ENCODE peak calls at places on chromosomes 16 and 17, in nine cellular contexts. G, D, P, K, M, S, I, R and X are unnamed samples.

GRCh38 chr17:14926526-14927122 is 338.5 kb downstream of the PMP22 start:
- DNase-seq in M (no peak), I (no peak), D (no peak), S (no peak), P (no peak), K (peak; percentile 24), R (peak; percentile 71), G (peak; percentile 74), X (peak; percentile 52)

GRCh38 chr17:35514561-35514960 is 22.9 kb downstream of the SLFN12L start:
- DNase-seq in K (no peak), M (no peak), I (no peak), P (no peak), G (no peak), S (no peak), R (peak; percentile 42), D (no peak), X (no peak)

GRCh38 chr16:68388124-68388523 is 60.2 kb downstream of the SMPD3 start:
- DNase-seq in I (no peak), D (no peak), S (no peak), R (no peak), K (no peak), P (no peak), G (no peak), M (no peak), X (no peak)

GRCh38 chr17:64202683-64203430 is 60.2 kb downstream of the TEX2 start:
- DNase-seq in G (peak; percentile 72), M (peak; percentile 41), R (peak; percentile 78), S (no peak), I (no peak), P (peak; percentile 72), K (no peak), D (peak; percentile 43), X (no peak)

GRCh38 chr17:41211845-41212466 is 14.5 kb upstream of the KRTAP9-2 start:
- DNase-seq in I (no peak), G (no peak), R (peak; percentile 29), S (no peak), M (no peak), D (no peak), K (no peak), P (no peak), X (no peak)

GRCh38 chr17:77528516-77529327 is 388.0 kb downstream of the SEC14L1 start:
- DNase-seq in I (peak; percentile 42), K (no peak), D (peak; percentile 55), M (no peak), R (peak; percentile 53), S (no peak), G (no peak), P (no peak), X (no peak)

GRCh38 chr17:80849119-80849518 is 142.5 kb upstream of the CHMP6 start:
- DNase-seq in I (no peak), D (no peak), K (no peak), G (no peak), R (no peak), M (no peak), P (no peak), S (no peak), X (no peak)

GRCh38 chr16:85082553-85083050 is 29.7 kb downstream of the CIBAR2 start:
- DNase-seq in M (no peak), G (no peak), K (no peak), D (no peak), R (no peak), I (no peak), S (no peak), P (no peak), X (no peak)

GRCh38 chr17:27322690-27323508 is 29.0 kb downstream of the WSB1 start:
- DNase-seq in I (no peak), M (no peak), P (no peak), K (no peak), D (no peak), R (no peak), G (no peak), S (no peak), X (no peak)

GRCh38 chr16:3022208-3022696 is 1.5 kb downstream of the HCFC1R1 start:
- DNase-seq in R (peak; percentile 95), S (peak; percentile 82), K (peak; percentile 56), D (no peak), G (peak; percentile 97), P (peak; percentile 86), M (peak; percentile 44), I (peak; percentile 84), X (no peak)

GRCh38 chr16:77584205-77584859 is 138.0 kb upstream of the NUDT7 start:
- DNase-seq in D (no peak), I (no peak), G (peak; percentile 61), R (peak; percentile 59), P (no peak), K (no peak), S (no peak), M (no peak), X (peak; percentile 27)

GRCh38 chr17:72358465-72358864 is 237.6 kb downstream of the SOX9 start:
- DNase-seq in M (no peak), P (no peak), R (peak; percentile 57), K (no peak), G (no peak), D (no peak), S (no peak), I (no peak), X (no peak)

GRCh38 chr16:81238296-81239011 is at the start of gene BCO1:
- DNase-seq in P (peak; percentile 63), R (peak; percentile 49), D (no peak), M (no peak), I (no peak), K (no peak), G (no peak), S (no peak), X (no peak)

GRCh38 chr17:7477392-7478275 is 1.8 kb downstream of the ZBTB4 start:
- DNase-seq in P (no peak), K (no peak), S (no peak), M (peak; percentile 67), D (no peak), G (peak; percentile 85), R (no peak), I (peak; percentile 44), X (no peak)

GRCh38 chr16:50401355-50401754 is 32.6 kb upstream of the BRD7 start:
- DNase-seq in S (no peak), P (no peak), D (no peak), G (no peak), I (no peak), M (no peak), K (no peak), R (no peak), X (no peak)

GRCh38 chr17:78351449-78352006 is 8.3 kb downstream of the SOCS3 start:
- DNase-seq in I (peak; percentile 93), P (peak; percentile 65), G (peak; percentile 98), M (peak; percentile 80), S (peak; percentile 90), K (no peak), D (peak; percentile 77), R (peak; percentile 34), X (no peak)

GRCh38 chr17:42097691-42098661 is at the start of gene ZNF385C:
- DNase-seq in I (no peak), P (no peak), R (no peak), S (no peak), M (no peak), K (no peak), G (no peak), D (no peak), X (no peak)

GRCh38 chr17:37461668-37462067 is 28.0 kb upstream of the DUSP14 start:
- DNase-seq in S (no peak), P (no peak), K (no peak), I (no peak), R (no peak), D (no peak), G (no peak), M (no peak), X (no peak)

GRCh38 chr16:56672761-56673536 is 3.3 kb downstream of the MT1H start:
- DNase-seq in G (no peak), D (no peak), R (no peak), K (no peak), I (no peak), S (no peak), M (no peak), P (no peak), X (no peak)

GRCh38 chr16:81214745-81215166 is 23.7 kb upstream of the BCO1 start:
- DNase-seq in M (no peak), G (no peak), R (peak; percentile 34), I (no peak), K (no peak), D (no peak), S (no peak), P (no peak), X (peak; percentile 37)

GRCh38 chr17:57518587-57519118 is 226.4 kb downstream of the CCDC182 start:
- DNase-seq in D (no peak), P (no peak), M (no peak), I (peak; percentile 57), S (no peak), K (no peak), R (no peak), G (no peak), X (no peak)

GRCh38 chr17:36092228-36092627 is 2.3 kb upstream of the CCL3 start:
- DNase-seq in P (no peak), D (no peak), G (no peak), S (no peak), M (no peak), I (no peak), R (no peak), K (no peak), X (no peak)

GRCh38 chr16:63466-63865 is 9.0 kb downstream of the RHBDF1 start:
- DNase-seq in D (no peak), K (no peak), M (no peak), P (no peak), I (no peak), G (no peak), R (no peak), S (no peak), X (no peak)

GRCh38 chr16:67780847-67781547 is 25.4 kb downstream of the RANBP10 start:
- DNase-seq in K (no peak), M (no peak), G (no peak), D (no peak), P (no peak), R (no peak), I (no peak), S (no peak), X (no peak)

GRCh38 chr17:6244796-6245195 is 174.6 kb downstream of the WSCD1 start:
- DNase-seq in I (no peak), D (no peak), P (no peak), R (no peak), G (no peak), M (no peak), K (no peak), S (no peak), X (no peak)

GRCh38 chr17:58533616-58534188 is 19.3 kb upstream of the MTMR4 start:
- DNase-seq in R (no peak), S (no peak), D (no peak), K (no peak), I (no peak), G (no peak), M (peak; percentile 22), P (no peak), X (no peak)

GRCh38 chr17:37671813-37672544 is 28.7 kb upstream of the DDX52 start:
- DNase-seq in S (no peak), I (no peak), D (no peak), R (peak; percentile 33), M (no peak), K (no peak), G (no peak), P (peak; percentile 74), X (no peak)

GRCh38 chr17:60229189-60229802 is 79.5 kb downstream of the CA4 start:
- DNase-seq in G (no peak), R (no peak), K (no peak), P (no peak), M (no peak), I (no peak), D (no peak), S (no peak), X (no peak)

GRCh38 chr17:27489045-27489715 is 32.9 kb downstream of the KSR1 start:
- DNase-seq in S (peak; percentile 85), M (peak; percentile 22), I (peak; percentile 80), K (no peak), R (peak; percentile 69), P (no peak), G (peak; percentile 74), D (no peak), X (no peak)

GRCh38 chr17:3838206-3838605 is 7.8 kb downstream of the NCBP3 start:
- DNase-seq in K (no peak), R (no peak), M (no peak), G (no peak), D (no peak), I (no peak), P (no peak), S (no peak), X (no peak)

GRCh38 chr17:31388770-31389672 is 2.5 kb upstream of the RAB11FIP4 start:
- DNase-seq in K (peak; percentile 12), M (peak; percentile 31), R (peak; percentile 50), G (no peak), P (no peak), I (peak; percentile 32), D (no peak), S (no peak), X (no peak)